ENCODE peak calls at places on chromosomes 1 and 21, in four cellular contexts. Y is SK-N-SH, Q is K562, L is HepG2. G is an unnamed sample.

GRCh38 chr1:61141288-61142044 is 59.1 kb downstream of the NFIA start:
- DNase-seq in Y (no peak), Q (peak), L (peak), G (no peak)

GRCh38 chr1:77386276-77386675 is 104.5 kb downstream of the AK5 start:
- DNase-seq in Y (no peak), Q (no peak), L (no peak), G (no peak)

GRCh38 chr1:179702923-179703322 is 40.2 kb upstream of the FAM163A start:
- DNase-seq in Y (no peak), Q (no peak), L (no peak), G (no peak)

GRCh38 chr1:155978325-155978972 is at the start of gene ARHGEF2:
- DNase-seq in Y (peak), Q (peak), L (no peak), G (peak)

GRCh38 chr1:232795497-232796068 is 9.6 kb upstream of the MAP10 start:
- DNase-seq in Y (no peak), Q (no peak), L (no peak), G (no peak)

GRCh38 chr1:8671313-8671917 is 146.0 kb downstream of the RERE start:
- DNase-seq in Y (peak), Q (peak), L (peak), G (no peak)

GRCh38 chr1:207259391-207259790 is 62.1 kb upstream of the CD55 start:
- DNase-seq in Y (no peak), Q (peak), L (peak), G (no peak)

GRCh38 chr1:170694172-170694926 is 30.4 kb downstream of the PRRX1 start:
- DNase-seq in Y (no peak), Q (no peak), L (no peak), G (no peak)

GRCh38 chr1:39649786-39650185 is 10.3 kb upstream of the HEYL start:
- DNase-seq in Y (no peak), Q (no peak), L (no peak), G (no peak)

GRCh38 chr21:22711636-22712035 is 1713.4 kb downstream of the NCAM2 start:
- DNase-seq in Y (no peak), Q (no peak), L (no peak), G (no peak)

GRCh38 chr1:75811211-75811981 is 14.7 kb downstream of the MSH4 start:
- DNase-seq in Y (no peak), Q (no peak), L (no peak), G (no peak)

DNA sequence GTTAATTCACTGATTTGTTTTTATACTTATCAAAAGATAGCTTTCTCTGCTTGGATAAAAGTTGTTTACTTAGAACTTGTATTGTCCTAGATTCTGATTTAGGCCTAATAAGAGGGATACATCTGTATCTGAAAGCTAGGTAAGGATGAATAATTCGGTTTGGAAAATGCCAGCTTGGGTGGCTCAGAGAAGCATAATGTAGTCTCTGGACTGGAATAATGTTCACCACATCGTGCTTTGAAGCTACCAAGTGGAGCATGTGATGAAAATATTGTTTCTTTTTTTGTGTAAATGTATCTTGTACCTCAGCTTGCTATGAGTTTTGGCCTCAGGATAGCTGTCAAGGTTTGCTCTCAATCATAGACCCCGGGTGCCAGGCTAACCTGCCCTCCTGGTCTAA is 49.2 kb downstream of the VPS13D start:
- DNase-seq in Y (no peak), Q (no peak), L (no peak), G (no peak)
- TF ChIP-seq FOXJ3 in Y (no peak), Q (no peak), L (no peak), G (no peak)

GRCh38 chr21:25350056-25350455 is 257.2 kb downstream of the MRPL39 start:
- DNase-seq in Y (peak), Q (peak), L (no peak), G (peak)
- TF ChIP-seq FOXJ3 in Y (no peak), Q (no peak), L (no peak), G (no peak)

GRCh38 chr1:119079881-119080280 is 60.6 kb downstream of the WARS2 start:
- DNase-seq in Y (no peak), Q (no peak), L (no peak), G (no peak)

GRCh38 chr1:119083479-119083878 is 57.0 kb downstream of the WARS2 start:
- DNase-seq in Y (no peak), Q (no peak), L (no peak), G (no peak)

GRCh38 chr1:119081705-119082104 is 58.7 kb downstream of the WARS2 start:
- DNase-seq in Y (no peak), Q (no peak), L (no peak), G (no peak)

GRCh38 chr1:119081267-119081666 is 59.2 kb downstream of the WARS2 start:
- DNase-seq in Y (no peak), Q (no peak), L (no peak), G (no peak)

GRCh38 chr1:119080586-119080985 is 59.9 kb downstream of the WARS2 start:
- DNase-seq in Y (no peak), Q (no peak), L (no peak), G (peak)
- TF ChIP-seq FOXJ3 in Y (no peak), Q (no peak), L (no peak), G (no peak)

GRCh38 chr1:58709540-58709939 is 9.7 kb upstream of the MYSM1 start:
- DNase-seq in Y (no peak), Q (no peak), L (no peak), G (no peak)
- TF ChIP-seq FOXJ3 in Y (no peak), Q (no peak), L (no peak), G (no peak)

G was measured in WTC11.